ENCODE peak calls at places on chromosomes 5 and 9, in four cellular contexts. V is fibroblast of pulmonary artery, G is right atrium auricular region, X is substantia nigra. A is an unnamed sample.

GRCh38 chr9:29830815-29831214 is 2257.5 kb upstream of the C9orf72 start:
- DNase-seq in X (no peak), G (no peak), V (peak), A (peak)

GRCh38 chr9:32579706-32580331 is 6.9 kb upstream of the NDUFB6 start:
- DNase-seq in V (peak), X (no peak), G (peak), A (peak)

GRCh38 chr5:138336952-138337684 is 948 bp upstream of the FAM53C start:
- DNase-seq in V (peak), G (peak), X (peak), A (peak)

GRCh38 chr5:86337667-86338460 is 279.9 kb upstream of the COX7C start:
- DNase-seq in V (no peak), X (no peak), G (no peak), A (no peak)

GRCh38 chr9:108374606-108375005 is 481.2 kb downstream of the ACTL7B start:
- DNase-seq in G (no peak), X (no peak), V (no peak), A (no peak)

GRCh38 chr9:137129089-137129455 is 9.9 kb upstream of the GRIN1 start:
- DNase-seq in V (peak), X (no peak), G (no peak), A (peak)

GRCh38 chr5:95823738-95824609 is 1.4 kb upstream of the GLRX start:
- DNase-seq in V (peak), X (no peak), G (peak), A (peak)

GRCh38 chr5:51382759-51383493 is at the start of gene ISL1:
- DNase-seq in V (peak), G (no peak), X (no peak), A (peak)

GRCh38 chr9:121985792-121986494 is 107.2 kb downstream of the TTLL11 start:
- DNase-seq in V (peak), X (peak), G (peak), A (no peak)

GRCh38 chr5:151612689-151613427 is 21.7 kb upstream of the FAT2 start:
- DNase-seq in V (no peak), X (no peak), G (no peak), A (peak)

GRCh38 chr5:136364307-136364706 is 1.0 kb downstream of the TRPC7 start:
- DNase-seq in G (no peak), X (no peak), V (peak), A (no peak)